ENCODE peak calls at places on chromosome X, in six cellular contexts. One of them, this sample, is unnamed.

GRCh38 chrX:150837845-150838244 is 60.6 kb downstream of the CD99L2 start:
- DNase-seq in epithelial cell of esophagus: no peak
- DNase-seq in IMR-90: no peak
- DNase-seq in tibial artery: no peak
- DNase-seq in activated B cell treated with CpG ODN at 0.5 μM for 24 hours: no peak
- DNase-seq in CD8-positive, alpha-beta T cell: no peak
- DNase-seq in this sample: no peak

GRCh38 chrX:85003655-85004244 is at the start of gene APOOL:
- DNase-seq in epithelial cell of esophagus: peak
- DNase-seq in IMR-90: peak
- DNase-seq in tibial artery: peak
- DNase-seq in activated B cell treated with CpG ODN at 0.5 μM for 24 hours: peak
- DNase-seq in CD8-positive, alpha-beta T cell: peak
- DNase-seq in this sample: peak

GRCh38 chrX:110755611-110756010 is 40.0 kb downstream of the CHRDL1 start:
- DNase-seq in epithelial cell of esophagus: no peak
- DNase-seq in IMR-90: no peak
- DNase-seq in tibial artery: no peak
- DNase-seq in activated B cell treated with CpG ODN at 0.5 μM for 24 hours: no peak
- DNase-seq in CD8-positive, alpha-beta T cell: no peak
- DNase-seq in this sample: no peak

GRCh38 chrX:41779058-41779564 is 55.1 kb downstream of the GPR82 start:
- DNase-seq in epithelial cell of esophagus: peak
- DNase-seq in IMR-90: peak
- DNase-seq in tibial artery: no peak
- DNase-seq in activated B cell treated with CpG ODN at 0.5 μM for 24 hours: no peak
- DNase-seq in CD8-positive, alpha-beta T cell: no peak
- DNase-seq in this sample: no peak

GRCh38 chrX:47613082-47613481 is 6.6 kb downstream of the SYN1 start:
- DNase-seq in epithelial cell of esophagus: peak
- DNase-seq in IMR-90: no peak
- DNase-seq in tibial artery: no peak
- DNase-seq in activated B cell treated with CpG ODN at 0.5 μM for 24 hours: no peak
- DNase-seq in CD8-positive, alpha-beta T cell: no peak
- DNase-seq in this sample: no peak

GRCh38 chrX:15366507-15367352 is 17.5 kb downstream of the VEGFD start:
- DNase-seq in epithelial cell of esophagus: no peak
- DNase-seq in IMR-90: no peak
- DNase-seq in tibial artery: no peak
- DNase-seq in activated B cell treated with CpG ODN at 0.5 μM for 24 hours: no peak
- DNase-seq in CD8-positive, alpha-beta T cell: no peak
- DNase-seq in this sample: no peak

GRCh38 chrX:151153086-151153485 is 23.3 kb upstream of the GPR50 start:
- DNase-seq in epithelial cell of esophagus: peak
- DNase-seq in IMR-90: peak
- DNase-seq in tibial artery: no peak
- DNase-seq in activated B cell treated with CpG ODN at 0.5 μM for 24 hours: no peak
- DNase-seq in CD8-positive, alpha-beta T cell: no peak
- DNase-seq in this sample: no peak

GRCh38 chrX:129679856-129680255 is 25.1 kb upstream of the APLN start:
- DNase-seq in epithelial cell of esophagus: peak
- DNase-seq in IMR-90: peak
- DNase-seq in tibial artery: no peak
- DNase-seq in activated B cell treated with CpG ODN at 0.5 μM for 24 hours: no peak
- DNase-seq in CD8-positive, alpha-beta T cell: no peak
- DNase-seq in this sample: no peak

GRCh38 chrX:77453190-77453589 is 6.0 kb downstream of the FGF16 start:
- DNase-seq in epithelial cell of esophagus: no peak
- DNase-seq in IMR-90: no peak
- DNase-seq in tibial artery: no peak
- DNase-seq in activated B cell treated with CpG ODN at 0.5 μM for 24 hours: no peak
- DNase-seq in CD8-positive, alpha-beta T cell: no peak
- DNase-seq in this sample: no peak

GRCh38 chrX:33142331-33142730 is 69.0 kb downstream of the DMD start:
- DNase-seq in epithelial cell of esophagus: no peak
- DNase-seq in IMR-90: no peak
- DNase-seq in tibial artery: no peak
- DNase-seq in activated B cell treated with CpG ODN at 0.5 μM for 24 hours: no peak
- DNase-seq in CD8-positive, alpha-beta T cell: no peak
- DNase-seq in this sample: no peak

GRCh38 chrX:17475820-17476219 is 100.8 kb downstream of the NHS start:
- DNase-seq in epithelial cell of esophagus: no peak
- DNase-seq in IMR-90: no peak
- DNase-seq in tibial artery: peak
- DNase-seq in activated B cell treated with CpG ODN at 0.5 μM for 24 hours: no peak
- DNase-seq in CD8-positive, alpha-beta T cell: no peak
- DNase-seq in this sample: no peak

GRCh38 chrX:77743720-77744119 is 42.3 kb downstream of the ATRX start:
- DNase-seq in epithelial cell of esophagus: no peak
- DNase-seq in IMR-90: peak
- DNase-seq in tibial artery: no peak
- DNase-seq in activated B cell treated with CpG ODN at 0.5 μM for 24 hours: no peak
- DNase-seq in CD8-positive, alpha-beta T cell: no peak
- DNase-seq in this sample: no peak

GRCh38 chrX:149962859-149963757 is 24.8 kb upstream of the EOLA2 start:
- DNase-seq in epithelial cell of esophagus: peak
- DNase-seq in IMR-90: peak
- DNase-seq in tibial artery: peak
- DNase-seq in activated B cell treated with CpG ODN at 0.5 μM for 24 hours: no peak
- DNase-seq in CD8-positive, alpha-beta T cell: no peak
- DNase-seq in this sample: no peak

GRCh38 chrX:123648028-123648810 is 84.6 kb downstream of the THOC2 start:
- DNase-seq in epithelial cell of esophagus: peak
- DNase-seq in IMR-90: peak
- DNase-seq in tibial artery: no peak
- DNase-seq in activated B cell treated with CpG ODN at 0.5 μM for 24 hours: no peak
- DNase-seq in CD8-positive, alpha-beta T cell: peak
- DNase-seq in this sample: no peak

GRCh38 chrX:13940646-13941045 is 89.0 kb downstream of the GEMIN8 start:
- DNase-seq in epithelial cell of esophagus: no peak
- DNase-seq in IMR-90: no peak
- DNase-seq in tibial artery: no peak
- DNase-seq in activated B cell treated with CpG ODN at 0.5 μM for 24 hours: no peak
- DNase-seq in CD8-positive, alpha-beta T cell: no peak
- DNase-seq in this sample: no peak

GRCh38 chrX:43469391-43470054 is 186.6 kb upstream of the MAOA start:
- DNase-seq in epithelial cell of esophagus: peak
- DNase-seq in IMR-90: no peak
- DNase-seq in tibial artery: no peak
- DNase-seq in activated B cell treated with CpG ODN at 0.5 μM for 24 hours: no peak
- DNase-seq in CD8-positive, alpha-beta T cell: no peak
- DNase-seq in this sample: no peak

GRCh38 chrX:43467608-43468234 is 188.4 kb upstream of the MAOA start:
- DNase-seq in epithelial cell of esophagus: no peak
- DNase-seq in IMR-90: no peak
- DNase-seq in tibial artery: no peak
- DNase-seq in activated B cell treated with CpG ODN at 0.5 μM for 24 hours: no peak
- DNase-seq in CD8-positive, alpha-beta T cell: no peak
- DNase-seq in this sample: no peak
- TF ChIP-seq CTCF in epithelial cell of esophagus: no peak
- TF ChIP-seq CTCF in IMR-90: no peak
- TF ChIP-seq CTCF in tibial artery: no peak
- TF ChIP-seq CTCF in activated B cell treated with CpG ODN at 0.5 μM for 24 hours: no peak
- TF ChIP-seq CTCF in CD8-positive, alpha-beta T cell: no peak
- TF ChIP-seq CTCF in this sample: no peak

GRCh38 chrX:86946569-86946968 is 571.0 kb upstream of the KLHL4 start:
- DNase-seq in epithelial cell of esophagus: peak
- DNase-seq in IMR-90: peak
- DNase-seq in tibial artery: no peak
- DNase-seq in activated B cell treated with CpG ODN at 0.5 μM for 24 hours: no peak
- DNase-seq in CD8-positive, alpha-beta T cell: no peak
- DNase-seq in this sample: no peak
- TF ChIP-seq CTCF in epithelial cell of esophagus: peak
- TF ChIP-seq CTCF in IMR-90: peak
- TF ChIP-seq CTCF in tibial artery: no peak
- TF ChIP-seq CTCF in activated B cell treated with CpG ODN at 0.5 μM for 24 hours: no peak
- TF ChIP-seq CTCF in CD8-positive, alpha-beta T cell: no peak
- TF ChIP-seq CTCF in this sample: peak

GRCh38 chrX:11562570-11562969 is 103.2 kb downstream of the ARHGAP6 start:
- DNase-seq in epithelial cell of esophagus: no peak
- DNase-seq in IMR-90: no peak
- DNase-seq in tibial artery: no peak
- DNase-seq in activated B cell treated with CpG ODN at 0.5 μM for 24 hours: no peak
- DNase-seq in CD8-positive, alpha-beta T cell: no peak
- DNase-seq in this sample: no peak

GRCh38 chrX:11553594-11553993 is 112.1 kb downstream of the ARHGAP6 start:
- DNase-seq in epithelial cell of esophagus: peak
- DNase-seq in IMR-90: no peak
- DNase-seq in tibial artery: no peak
- DNase-seq in activated B cell treated with CpG ODN at 0.5 μM for 24 hours: no peak
- DNase-seq in CD8-positive, alpha-beta T cell: no peak
- DNase-seq in this sample: no peak

GRCh38 chrX:11555759-11556158 is 110.0 kb downstream of the ARHGAP6 start:
- DNase-seq in epithelial cell of esophagus: peak
- DNase-seq in IMR-90: no peak
- DNase-seq in tibial artery: no peak
- DNase-seq in activated B cell treated with CpG ODN at 0.5 μM for 24 hours: no peak
- DNase-seq in CD8-positive, alpha-beta T cell: no peak
- DNase-seq in this sample: no peak

GRCh38 chrX:11557120-11557519 is 108.6 kb downstream of the ARHGAP6 start:
- DNase-seq in epithelial cell of esophagus: peak
- DNase-seq in IMR-90: peak
- DNase-seq in tibial artery: no peak
- DNase-seq in activated B cell treated with CpG ODN at 0.5 μM for 24 hours: no peak
- DNase-seq in CD8-positive, alpha-beta T cell: no peak
- DNase-seq in this sample: no peak

GRCh38 chrX:11558972-11559371 is 106.7 kb downstream of the ARHGAP6 start:
- DNase-seq in epithelial cell of esophagus: no peak
- DNase-seq in IMR-90: no peak
- DNase-seq in tibial artery: no peak
- DNase-seq in activated B cell treated with CpG ODN at 0.5 μM for 24 hours: peak
- DNase-seq in CD8-positive, alpha-beta T cell: peak
- DNase-seq in this sample: peak
- TF ChIP-seq CTCF in epithelial cell of esophagus: peak
- TF ChIP-seq CTCF in IMR-90: peak
- TF ChIP-seq CTCF in tibial artery: no peak
- TF ChIP-seq CTCF in activated B cell treated with CpG ODN at 0.5 μM for 24 hours: no peak
- TF ChIP-seq CTCF in CD8-positive, alpha-beta T cell: peak
- TF ChIP-seq CTCF in this sample: peak

DNA sequence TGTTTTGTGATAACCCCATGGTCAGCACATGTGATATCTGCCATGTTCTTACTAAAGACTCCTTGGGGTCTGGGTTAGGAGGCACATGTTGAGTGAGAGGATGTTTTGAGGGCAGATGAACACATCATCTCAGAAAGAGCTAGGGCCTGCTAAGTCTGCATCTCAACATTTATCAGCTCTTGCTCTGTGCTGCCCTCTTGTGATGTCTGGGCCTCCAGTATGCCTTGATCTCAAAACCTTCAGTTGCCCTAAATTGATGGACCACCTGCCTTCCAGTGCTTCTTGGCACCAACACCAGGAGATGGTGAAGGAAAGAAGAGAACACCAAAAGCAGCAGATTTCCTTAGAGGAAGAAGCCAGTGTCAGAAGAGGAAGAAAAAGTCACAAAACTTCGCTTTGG is 22.5 kb downstream of the MID1 start:
- DNase-seq in epithelial cell of esophagus: peak
- DNase-seq in IMR-90: peak
- DNase-seq in tibial artery: no peak
- DNase-seq in activated B cell treated with CpG ODN at 0.5 μM for 24 hours: no peak
- DNase-seq in CD8-positive, alpha-beta T cell: no peak
- DNase-seq in this sample: no peak
- TF ChIP-seq CTCF in epithelial cell of esophagus: peak
- TF ChIP-seq CTCF in IMR-90: peak
- TF ChIP-seq CTCF in tibial artery: no peak
- TF ChIP-seq CTCF in activated B cell treated with CpG ODN at 0.5 μM for 24 hours: no peak
- TF ChIP-seq CTCF in CD8-positive, alpha-beta T cell: no peak
- TF ChIP-seq CTCF in this sample: no peak

GRCh38 chrX:101357166-101357795 is 8.7 kb upstream of the TIMM8A start:
- DNase-seq in epithelial cell of esophagus: no peak
- DNase-seq in IMR-90: peak
- DNase-seq in tibial artery: no peak
- DNase-seq in activated B cell treated with CpG ODN at 0.5 μM for 24 hours: no peak
- DNase-seq in CD8-positive, alpha-beta T cell: no peak
- DNase-seq in this sample: no peak
- TF ChIP-seq CTCF in epithelial cell of esophagus: peak
- TF ChIP-seq CTCF in IMR-90: peak
- TF ChIP-seq CTCF in tibial artery: no peak
- TF ChIP-seq CTCF in activated B cell treated with CpG ODN at 0.5 μM for 24 hours: no peak
- TF ChIP-seq CTCF in CD8-positive, alpha-beta T cell: no peak
- TF ChIP-seq CTCF in this sample: peak

DNA sequence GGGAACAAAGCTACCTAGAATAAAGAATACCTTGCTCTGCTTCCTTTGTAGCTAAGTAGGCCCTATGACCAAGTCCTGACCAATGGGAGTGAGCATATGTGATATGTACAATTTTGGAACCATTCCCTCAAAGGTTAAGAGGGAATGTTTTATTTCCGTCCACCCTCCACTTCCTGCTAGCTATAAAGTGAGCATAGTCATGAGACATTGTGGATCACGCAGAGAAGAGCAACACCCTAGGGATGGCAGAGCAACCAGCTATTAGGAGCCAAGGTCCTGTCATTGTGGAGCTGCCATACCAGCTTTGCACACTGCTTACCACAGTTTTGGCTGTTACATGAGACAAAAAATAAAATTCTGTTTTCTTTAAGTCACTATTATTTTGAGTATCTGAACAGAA is 45.8 kb upstream of the RNF128 start:
- DNase-seq in epithelial cell of esophagus: no peak
- DNase-seq in IMR-90: no peak
- DNase-seq in tibial artery: no peak
- DNase-seq in activated B cell treated with CpG ODN at 0.5 μM for 24 hours: no peak
- DNase-seq in CD8-positive, alpha-beta T cell: no peak
- DNase-seq in this sample: no peak
- TF ChIP-seq CTCF in epithelial cell of esophagus: no peak
- TF ChIP-seq CTCF in IMR-90: no peak
- TF ChIP-seq CTCF in tibial artery: no peak
- TF ChIP-seq CTCF in activated B cell treated with CpG ODN at 0.5 μM for 24 hours: no peak
- TF ChIP-seq CTCF in CD8-positive, alpha-beta T cell: no peak
- TF ChIP-seq CTCF in this sample: no peak

GRCh38 chrX:107777536-107777832 is at the start of gene NCBP2L:
- DNase-seq in epithelial cell of esophagus: no peak
- DNase-seq in IMR-90: no peak
- DNase-seq in tibial artery: no peak
- DNase-seq in activated B cell treated with CpG ODN at 0.5 μM for 24 hours: no peak
- DNase-seq in CD8-positive, alpha-beta T cell: no peak
- DNase-seq in this sample: no peak
- TF ChIP-seq CTCF in epithelial cell of esophagus: no peak
- TF ChIP-seq CTCF in IMR-90: no peak
- TF ChIP-seq CTCF in tibial artery: no peak
- TF ChIP-seq CTCF in activated B cell treated with CpG ODN at 0.5 μM for 24 hours: no peak
- TF ChIP-seq CTCF in CD8-positive, alpha-beta T cell: no peak
- TF ChIP-seq CTCF in this sample: no peak